ENCODE peak calls at places on chromosomes 1 and 21, in four cellular contexts. N is AG10803, O is heart left ventricle, R is fibroblast of mammary gland. U is an unnamed sample.

GRCh38 chr1:215539803-215540575 is 27.1 kb upstream of the KCTD3 start:
- DNase-seq in N (peak; percentile 61), O (no peak), R (peak; percentile 78), U (no peak)

GRCh38 chr1:74650561-74650960 is 23.0 kb downstream of the ERICH3 start:
- DNase-seq in N (peak; percentile 12), O (no peak), R (peak; percentile 43), U (no peak)

GRCh38 chr1:60924964-60925798 is 157.2 kb upstream of the NFIA start:
- DNase-seq in N (no peak), O (peak; percentile 32), R (no peak), U (no peak)

GRCh38 chr21:36388835-36389234 is 3.6 kb downstream of the CHAF1B start:
- DNase-seq in N (peak; percentile 51), O (no peak), R (no peak), U (peak; percentile 29)

GRCh38 chr1:112618721-112619517 is at the start of gene ST7L:
- DNase-seq in N (peak; percentile 76), O (peak; percentile 85), R (peak; percentile 70), U (peak; percentile 79)

GRCh38 chr1:3307359-3307758 is 147.1 kb upstream of the ARHGEF16 start:
- DNase-seq in N (no peak), O (no peak), R (no peak), U (no peak)

GRCh38 chr1:203448521-203449061 is 27.0 kb upstream of the PRELP start:
- DNase-seq in N (peak; percentile 59), O (peak; percentile 55), R (no peak), U (peak; percentile 67)

GRCh38 chr1:228472655-228473054 is 14.5 kb upstream of the RNF187 start:
- DNase-seq in N (no peak), O (no peak), R (peak; percentile 38), U (no peak)

GRCh38 chr1:39509360-39510009 is 18.0 kb downstream of the BMP8A start:
- DNase-seq in N (peak; percentile 29), O (peak; percentile 64), R (peak; percentile 56), U (no peak)

GRCh38 chr1:48817505-48818114 is 40.9 kb upstream of the BEND5 start:
- DNase-seq in N (peak; percentile 48), O (peak; percentile 66), R (peak; percentile 60), U (peak; percentile 82)

GRCh38 chr1:44664730-44665370 is 9.4 kb downstream of the TMEM53 start:
- DNase-seq in N (no peak), O (no peak), R (no peak), U (no peak)

GRCh38 chr1:204826970-204827369 is 43.7 kb upstream of the NFASC start:
- DNase-seq in N (peak; percentile 37), O (no peak), R (peak; percentile 14), U (no peak)

GRCh38 chr1:183719976-183720497 is 66.9 kb upstream of the APOBEC4 start:
- DNase-seq in N (no peak), O (no peak), R (peak; percentile 54), U (no peak)

GRCh38 chr1:165742194-165742593 is 26.5 kb downstream of the TMCO1 start:
- DNase-seq in N (no peak), O (no peak), R (no peak), U (no peak)

GRCh38 chr1:192263436-192263835 is 53.4 kb upstream of the RGS21 start:
- DNase-seq in N (peak; percentile 3), O (no peak), R (peak; percentile 89), U (no peak)

GRCh38 chr1:23664837-23665795 is 26.5 kb upstream of the RPL11 start:
- DNase-seq in N (peak; percentile 32), O (no peak), R (peak; percentile 52), U (no peak)

GRCh38 chr21:40562603-40563002 is 284.4 kb downstream of the DSCAM start:
- DNase-seq in N (no peak), O (no peak), R (no peak), U (no peak)

GRCh38 chr1:15094719-15095491 is 58.6 kb upstream of the TMEM51 start:
- DNase-seq in N (no peak), O (no peak), R (no peak), U (no peak)

GRCh38 chr1:63454269-63454668 is 68.8 kb downstream of the ITGB3BP start:
- DNase-seq in N (peak; percentile 45), O (no peak), R (peak; percentile 41), U (no peak)

GRCh38 chr1:209861242-209861641 is 33.5 kb downstream of the UTP25 start:
- DNase-seq in N (no peak), O (no peak), R (no peak), U (no peak)

GRCh38 chr1:2451744-2452582 is 24.1 kb upstream of the PLCH2 start:
- DNase-seq in N (peak; percentile 74), O (no peak), R (peak; percentile 84), U (no peak)

GRCh38 chr1:16017461-16018303 is at the start of gene HSPB7:
- DNase-seq in N (peak; percentile 96), O (peak; percentile 96), R (peak; percentile 76), U (peak; percentile 69)

GRCh38 chr1:208258277-208258676 is 14.1 kb upstream of the PLXNA2 start:
- DNase-seq in N (no peak), O (no peak), R (no peak), U (no peak)

GRCh38 chr1:84967666-84968065 is 29.2 kb downstream of the MCOLN2 start:
- DNase-seq in N (no peak), O (no peak), R (no peak), U (no peak)

GRCh38 chr1:175169305-175170018 is 23.1 kb downstream of the KIAA0040 start:
- DNase-seq in N (no peak), O (no peak), R (peak; percentile 22), U (no peak)

GRCh38 chr1:41811051-41811795 is 107.5 kb downstream of the HIVEP3 start:
- DNase-seq in N (peak; percentile 28), O (no peak), R (peak; percentile 58), U (no peak)

GRCh38 chr1:6245869-6246496 is 2.0 kb downstream of the HES3 start:
- DNase-seq in N (no peak), O (no peak), R (no peak), U (peak; percentile 97)

GRCh38 chr21:36499578-36500471 is 19.9 kb upstream of the CLDN14 start:
- DNase-seq in N (peak; percentile 93), O (peak; percentile 34), R (peak; percentile 47), U (no peak)

GRCh38 chr1:220956861-220957605 is 77.8 kb downstream of the HLX start:
- DNase-seq in N (peak; percentile 99), O (no peak), R (peak; percentile 100), U (no peak)

GRCh38 chr1:220457982-220458381 is 70.0 kb upstream of the MARK1 start:
- DNase-seq in N (no peak), O (no peak), R (no peak), U (no peak)

GRCh38 chr21:27759091-27759659 is 792.3 kb upstream of the ADAMTS5 start:
- DNase-seq in N (peak; percentile 8), O (peak; percentile 43), R (no peak), U (peak; percentile 16)

GRCh38 chr1:94246692-94247145 is 9.3 kb upstream of the ARHGAP29 start:
- DNase-seq in N (no peak), O (no peak), R (no peak), U (no peak)

GRCh38 chr1:117034791-117035290 is 25.3 kb upstream of the TTF2 start:
- DNase-seq in N (no peak), O (no peak), R (no peak), U (peak; percentile 59)

GRCh38 chr1:117036018-117036421 is 24.1 kb upstream of the TTF2 start:
- DNase-seq in N (no peak), O (no peak), R (peak; percentile 33), U (no peak)

GRCh38 chr1:117030271-117030877 is 28.8 kb downstream of the CD101 start:
- DNase-seq in N (no peak), O (no peak), R (no peak), U (no peak)

GRCh38 chr1:117032661-117033060 is 27.5 kb upstream of the TTF2 start:
- DNase-seq in N (no peak), O (no peak), R (no peak), U (no peak)

DNA sequence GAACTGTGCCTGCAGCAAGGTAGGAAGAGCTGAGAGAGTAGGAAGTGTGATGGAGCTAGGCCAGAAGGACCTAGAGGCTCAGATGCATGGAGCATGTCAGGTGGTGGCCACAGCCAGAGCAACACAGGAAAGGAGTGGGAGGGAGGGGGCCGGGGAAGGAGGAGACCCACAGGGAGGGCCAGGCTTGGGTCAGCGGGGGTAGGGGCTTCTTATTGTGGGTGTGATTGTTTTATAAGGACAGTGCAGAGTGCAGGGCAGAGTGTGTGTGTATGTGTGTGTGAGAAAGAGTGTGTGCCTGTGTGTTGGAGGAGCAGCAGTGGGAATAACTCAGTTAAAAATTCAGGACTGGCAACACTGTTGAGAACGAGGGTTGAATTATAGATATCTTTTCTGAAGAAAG is 27.0 kb upstream of the TTF2 start:
- DNase-seq in N (no peak), O (no peak), R (no peak), U (no peak)
- TF ChIP-seq CTCF in N (no peak), O (no peak), R (no peak), U (no peak)

DNA sequence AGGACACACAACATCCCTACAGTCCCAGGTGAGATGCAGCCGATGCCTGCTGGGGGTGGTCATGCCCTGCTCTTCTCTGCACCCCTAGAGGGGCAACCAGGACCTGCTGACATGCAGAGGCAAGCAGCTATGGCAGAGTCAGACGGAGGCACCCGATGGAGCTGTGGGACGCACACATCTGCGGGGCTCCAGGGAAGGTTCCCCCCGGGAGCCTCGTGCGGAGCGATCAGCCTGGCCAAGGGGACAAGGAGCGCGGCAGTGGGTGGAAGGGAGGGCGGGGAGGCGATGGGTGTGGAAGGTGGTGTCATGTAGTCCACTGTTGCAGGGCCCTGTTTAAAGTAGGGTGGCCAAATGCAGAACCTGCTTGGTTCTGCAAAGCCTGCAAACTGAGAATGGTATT is 143.0 kb upstream of the AJAP1 start:
- DNase-seq in N (no peak), O (no peak), R (no peak), U (no peak)
- TF ChIP-seq CTCF in N (no peak), O (no peak), R (no peak), U (no peak)

GRCh38 chr1:231549733-231550447 is 21.4 kb downstream of the TSNAX start:
- DNase-seq in N (no peak), O (no peak), R (no peak), U (no peak)
- TF ChIP-seq CTCF in N (no peak), O (no peak), R (no peak), U (no peak)

GRCh38 chr1:180183426-180183825 is 28.8 kb downstream of the QSOX1 start:
- DNase-seq in N (no peak), O (no peak), R (no peak), U (no peak)

GRCh38 chr1:180182721-180183311 is 28.1 kb downstream of the QSOX1 start:
- DNase-seq in N (no peak), O (no peak), R (no peak), U (peak; percentile 13)

GRCh38 chr1:180181996-180182675 is 27.5 kb downstream of the QSOX1 start:
- DNase-seq in N (no peak), O (no peak), R (no peak), U (peak; percentile 14)

GRCh38 chr1:180179162-180179957 is 24.7 kb downstream of the QSOX1 start:
- DNase-seq in N (no peak), O (no peak), R (no peak), U (peak; percentile 17)

GRCh38 chr1:180181048-180181447 is 26.4 kb downstream of the QSOX1 start:
- DNase-seq in N (peak; percentile 17), O (no peak), R (peak; percentile 27), U (peak; percentile 43)
- TF ChIP-seq CTCF in N (peak; percentile 25), O (peak; percentile 20), R (peak; percentile 40), U (peak; percentile 67)